ENCODE peak calls at places on chromosome 7, in five cellular contexts. J is PC-3; O is anterior cingulate cortex; W is activated naive CD4-positive, alpha-beta T cell treated with anti-CD3 and anti-CD28 coated beads, Interleukin-2, amount 10 ng/mL, durations not matched to agents 7 days and 5 days; I is CD4-positive, CD25-positive, alpha-beta regulatory T cell. B is an unnamed sample.

GRCh38 chr7:69803699-69804516 is 205.6 kb downstream of the AUTS2 start:
- DNase-seq in J (no peak), O (no peak), W (no peak), I (no peak), B (no peak)

GRCh38 chr7:121546632-121547340 is 150.7 kb upstream of the FAM3C start:
- DNase-seq in J (no peak), O (no peak), W (no peak), I (no peak), B (no peak)

GRCh38 chr7:22702516-22702915 is 24.5 kb upstream of the IL6 start:
- DNase-seq in J (no peak), O (no peak), W (no peak), I (no peak), B (peak; percentile 32)

GRCh38 chr7:143900230-143900766 is 1.7 kb downstream of the TCAF1 start:
- DNase-seq in J (peak; percentile 21), O (no peak), W (no peak), I (no peak), B (peak; percentile 36)

GRCh38 chr7:42832672-42833071 is 79.2 kb downstream of the C7orf25 start:
- DNase-seq in J (peak; percentile 60), O (no peak), W (no peak), I (no peak), B (no peak)

GRCh38 chr7:140696679-140697446 is at the start of gene NDUFB2:
- DNase-seq in J (peak; percentile 61), O (peak; percentile 87), W (peak; percentile 84), I (peak; percentile 60), B (peak; percentile 73)

GRCh38 chr7:77328669-77329068 is 87.5 kb downstream of the GSAP start:
- DNase-seq in J (peak; percentile 54), O (no peak), W (no peak), I (no peak), B (peak; percentile 39)

GRCh38 chr7:131692131-131692960 is 135.9 kb upstream of the PODXL start:
- DNase-seq in J (peak; percentile 63), O (peak; percentile 39), W (peak; percentile 61), I (no peak), B (peak; percentile 5)

GRCh38 chr7:44280636-44280992 is 44.8 kb downstream of the CAMK2B start:
- DNase-seq in J (no peak), O (no peak), W (peak; percentile 0), I (no peak), B (no peak)

GRCh38 chr7:128122577-128123290 is 91.5 kb upstream of the LRRC4 start:
- DNase-seq in J (no peak), O (no peak), W (no peak), I (no peak), B (no peak)

GRCh38 chr7:19470031-19470430 is 238.8 kb downstream of the POLR1F start:
- DNase-seq in J (no peak), O (no peak), W (no peak), I (no peak), B (no peak)

GRCh38 chr7:30278849-30279505 is 5.4 kb upstream of the ZNRF2 start:
- DNase-seq in J (no peak), O (no peak), W (no peak), I (no peak), B (no peak)

GRCh38 chr7:108211382-108212201 is 81.4 kb upstream of the LAMB4 start:
- DNase-seq in J (peak; percentile 85), O (no peak), W (no peak), I (no peak), B (peak; percentile 60)

GRCh38 chr7:116733924-116734591 is 62.1 kb downstream of the MET start:
- DNase-seq in J (no peak), O (no peak), W (no peak), I (no peak), B (no peak)

GRCh38 chr7:105268056-105268455 is 120.7 kb downstream of the SRPK2 start:
- DNase-seq in J (peak; percentile 84), O (no peak), W (no peak), I (no peak), B (peak; percentile 83)

GRCh38 chr7:79453558-79454324 is at the start of gene MAGI2:
- DNase-seq in J (no peak), O (peak; percentile 77), W (peak; percentile 22), I (peak; percentile 6), B (peak; percentile 70)

GRCh38 chr7:106111671-106112117 is 418 bp downstream of the SYPL1 start:
- DNase-seq in J (peak; percentile 70), O (peak; percentile 61), W (peak; percentile 60), I (peak; percentile 52), B (no peak)

GRCh38 chr7:1463685-1464223 is 4.5 kb upstream of the MICALL2 start:
- DNase-seq in J (no peak), O (no peak), W (no peak), I (no peak), B (no peak)

GRCh38 chr7:80884511-80885195 is 34.2 kb downstream of the SEMA3C start:
- DNase-seq in J (no peak), O (no peak), W (no peak), I (no peak), B (no peak)

GRCh38 chr7:140229591-140230516 is 53.1 kb upstream of the KDM7A start:
- DNase-seq in J (no peak), O (no peak), W (peak; percentile 82), I (peak; percentile 57), B (no peak)

GRCh38 chr7:140876519-140877248 is 48.0 kb downstream of the BRAF start:
- DNase-seq in J (peak; percentile 75), O (no peak), W (no peak), I (no peak), B (peak; percentile 82)

GRCh38 chr7:95794917-95795515 is 22.7 kb downstream of the DYNC1I1 start:
- DNase-seq in J (peak; percentile 62), O (no peak), W (no peak), I (no peak), B (no peak)

GRCh38 chr7:152383341-152384234 is 52.2 kb downstream of the KMT2C start:
- DNase-seq in J (no peak), O (no peak), W (no peak), I (no peak), B (peak; percentile 94)

GRCh38 chr7:94297397-94297838 is 97.3 kb upstream of the COL1A2 start:
- DNase-seq in J (peak; percentile 64), O (no peak), W (no peak), I (no peak), B (peak; percentile 96)

GRCh38 chr7:19377611-19378339 is 232.6 kb upstream of the FERD3L start:
- DNase-seq in J (peak; percentile 19), O (no peak), W (no peak), I (no peak), B (peak; percentile 76)

GRCh38 chr7:147249956-147250355 is 1133.4 kb downstream of the CNTNAP2 start:
- DNase-seq in J (no peak), O (no peak), W (no peak), I (no peak), B (no peak)

B was measured in astrocyte.